ENCODE peak calls at places on chromosomes 11 and 22, in seven cellular contexts. S, U, B, N, P, L and G are unnamed samples. For H3K4me1, the result is how much of the 10 kb centered on the place peaks cover.

GRCh38 chr11:86495341-86495740 is 120.7 kb downstream of the CCDC81 start:
- DNase-seq in S (no peak), B (no peak), P (no peak), L (no peak), U (no peak), N (no peak), G (no peak)

GRCh38 chr11:16148301-16148787 is 208.0 kb downstream of the SOX6 start:
- DNase-seq in U (no peak), L (no peak), N (no peak), S (no peak), P (no peak), B (peak), G (no peak)

GRCh38 chr22:26464312-26464711 is 19.3 kb downstream of the HPS4 start:
- DNase-seq in S (no peak), B (peak), N (no peak), L (no peak), U (no peak), P (no peak), G (no peak)

GRCh38 chr11:45182902-45183301 is 36.5 kb downstream of the PRDM11 start:
- DNase-seq in N (peak), L (no peak), B (peak), P (peak), U (peak), S (no peak), G (no peak)

GRCh38 chr11:125211191-125211953 is 46.8 kb downstream of the PKNOX2 start:
- DNase-seq in P (no peak), N (peak), B (no peak), U (no peak), L (no peak), S (no peak), G (peak)

GRCh38 chr11:92347404-92347803 is 122.8 kb downstream of the FAT3 start:
- DNase-seq in U (no peak), S (no peak), N (peak), P (no peak), L (no peak), B (no peak), G (no peak)

GRCh38 chr11:12409621-12410005 is 32.2 kb downstream of the PARVA start:
- DNase-seq in N (no peak), B (no peak), S (no peak), P (no peak), U (no peak), L (no peak), G (no peak)

GRCh38 chr11:115244758-115245157 is 259.5 kb downstream of the CADM1 start:
- DNase-seq in B (no peak), L (no peak), P (no peak), U (no peak), N (no peak), S (no peak), G (no peak)

GRCh38 chr22:43891360-43892182 is at the start of gene PNPLA5:
- DNase-seq in L (no peak), P (no peak), S (no peak), N (peak), U (no peak), B (no peak), G (no peak)

GRCh38 chr11:121295246-121296007 is 2.9 kb downstream of the SC5D start:
- DNase-seq in N (no peak), S (no peak), U (no peak), P (no peak), B (no peak), L (no peak), G (no peak)

GRCh38 chr11:120375076-120375475 is 38.9 kb downstream of the ARHGEF12 start:
- DNase-seq in L (no peak), B (peak), U (no peak), N (no peak), P (no peak), S (no peak), G (no peak)

GRCh38 chr22:46121079-46121478 is 29.2 kb upstream of the PPARA start:
- DNase-seq in P (no peak), L (no peak), S (no peak), N (no peak), B (no peak), U (no peak), G (no peak)

GRCh38 chr22:39314251-39314971 is 5.0 kb downstream of the RPL3 start:
- DNase-seq in L (no peak), P (no peak), S (no peak), N (peak), B (no peak), U (no peak), G (no peak)
- H3K4me1 ChIP-seq in L (under half), P (half or more), S (under half), N (under half), B (under half), U (under half), G (under half)

GRCh38 chr11:107545101-107545514 is 20.4 kb downstream of the ALKBH8 start:
- DNase-seq in P (peak), S (no peak), U (no peak), N (no peak), B (peak), L (no peak), G (no peak)
- TF ChIP-seq POLR2AphosphoS5 in P (no peak), S (no peak), U (no peak), N (no peak), B (no peak), L (no peak), G (no peak)

GRCh38 chr22:50486561-50487289 is at the start of gene MIOX:
- DNase-seq in S (no peak), P (no peak), N (no peak), L (no peak), U (no peak), B (no peak), G (no peak)
- H3K4me1 ChIP-seq in S (under half), P (under half), N (under half), L (under half), U (under half), B (under half), G (under half)

GRCh38 chr22:24176040-24176439 is 5.2 kb upstream of the SUSD2 start:
- DNase-seq in B (no peak), P (no peak), N (no peak), L (no peak), U (no peak), S (no peak), G (no peak)

GRCh38 chr22:24175160-24175808 is 6.0 kb upstream of the SUSD2 start:
- DNase-seq in B (peak), S (peak), U (peak), N (peak), L (no peak), P (peak), G (peak)

GRCh38 chr22:24177045-24177444 is 4.2 kb upstream of the SUSD2 start:
- DNase-seq in S (no peak), U (no peak), B (no peak), P (no peak), N (no peak), L (no peak), G (no peak)

GRCh38 chr22:24177456-24177855 is 3.8 kb upstream of the SUSD2 start:
- DNase-seq in L (no peak), P (no peak), N (no peak), U (no peak), B (no peak), S (no peak), G (no peak)

DNA sequence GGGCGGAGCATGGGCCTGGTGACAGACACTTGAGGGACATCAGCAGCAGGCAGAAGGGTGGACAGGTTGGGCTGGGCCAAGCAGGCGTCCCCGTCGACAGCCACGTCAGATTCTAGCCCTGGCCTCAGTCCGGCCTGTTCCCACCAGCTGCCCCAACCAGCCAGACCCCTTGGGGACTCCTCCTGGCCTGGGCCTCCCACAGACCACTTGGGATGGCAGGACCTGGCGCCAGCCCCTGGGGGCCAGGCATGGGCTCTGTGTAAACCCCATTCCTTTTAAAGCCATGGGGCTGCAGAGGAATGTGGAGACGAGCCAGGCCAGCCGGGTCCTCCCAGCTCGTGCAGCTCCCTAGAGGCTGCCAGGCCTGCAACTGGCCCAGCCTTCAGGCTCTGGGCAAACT is 4.7 kb upstream of the SUSD2 start:
- DNase-seq in L (no peak), P (no peak), S (no peak), N (no peak), B (no peak), U (no peak), G (no peak)
- TF ChIP-seq POLR2AphosphoS5 in L (no peak), P (no peak), S (no peak), N (no peak), B (no peak), U (no peak), G (no peak)

DNA sequence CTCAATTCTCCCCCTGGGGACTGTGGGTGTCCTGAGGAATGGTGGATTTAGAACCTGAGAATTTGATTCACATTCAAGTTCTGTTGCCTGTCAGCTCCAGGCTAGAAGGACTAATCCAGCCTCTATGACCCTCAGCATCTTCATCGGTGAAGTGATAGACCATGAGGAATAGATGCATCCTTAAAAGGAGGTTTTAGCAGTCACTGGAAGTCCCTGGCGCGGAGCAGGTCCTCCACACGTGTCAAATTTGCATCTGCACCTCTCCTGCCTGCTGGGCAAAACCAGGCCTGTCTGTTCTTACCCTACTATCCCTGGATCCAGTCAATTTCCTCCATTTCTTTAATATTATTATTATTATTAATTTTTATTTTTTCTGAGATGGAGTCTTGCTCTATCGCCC is 808.4 kb downstream of the TBC1D22A start:
- DNase-seq in U (no peak), B (no peak), P (no peak), L (no peak), N (no peak), S (no peak), G (no peak)
- H3K4me1 ChIP-seq in U (under half), B (under half), P (under half), L (under half), N (under half), S (under half), G (under half)

GRCh38 chr11:72624496-72625201 is 49.6 kb downstream of the PDE2A start:
- DNase-seq in L (no peak), P (no peak), S (no peak), N (no peak), B (peak), U (no peak), G (no peak)
- TF ChIP-seq POLR2AphosphoS5 in L (no peak), P (no peak), S (peak), N (no peak), B (peak), U (no peak), G (no peak)